ENCODE peak calls at places on chromosomes 16 and 17, in nine cellular contexts. One of them, this sample, is unnamed.

GRCh38 chr16:69112285-69113129 is 7.1 kb downstream of the HAS3 start:
- DNase-seq in heart left ventricle: no peak
- DNase-seq in AG10803: peak; percentile 29
- DNase-seq in neural progenitor cell: peak; percentile 84
- DNase-seq in dorsolateral prefrontal cortex: peak; percentile 42
- DNase-seq in PC-3: peak; percentile 38
- DNase-seq in choroid plexus epithelial cell: peak; percentile 61
- DNase-seq in cardiac fibroblast: peak; percentile 61
- DNase-seq in lower lobe of right lung: peak; percentile 75
- DNase-seq in this sample: no peak

GRCh38 chr17:79979201-79979840 is 56.4 kb downstream of the TBC1D16 start:
- DNase-seq in neural progenitor cell: no peak
- DNase-seq in PC-3: no peak
- DNase-seq in dorsolateral prefrontal cortex: peak; percentile 28
- DNase-seq in lower lobe of right lung: peak; percentile 25
- DNase-seq in choroid plexus epithelial cell: no peak
- DNase-seq in AG10803: no peak
- DNase-seq in cardiac fibroblast: no peak
- DNase-seq in heart left ventricle: no peak
- DNase-seq in this sample: no peak

GRCh38 chr17:79631640-79632431 is 21.0 kb upstream of the RBFOX3 start:
- DNase-seq in choroid plexus epithelial cell: no peak
- DNase-seq in PC-3: no peak
- DNase-seq in lower lobe of right lung: peak; percentile 17
- DNase-seq in heart left ventricle: peak; percentile 3
- DNase-seq in neural progenitor cell: no peak
- DNase-seq in cardiac fibroblast: no peak
- DNase-seq in dorsolateral prefrontal cortex: peak; percentile 16
- DNase-seq in AG10803: no peak
- DNase-seq in this sample: no peak

GRCh38 chr16:31355701-31356100 is 725 bp downstream of the ITGAX start:
- DNase-seq in cardiac fibroblast: no peak
- DNase-seq in AG10803: no peak
- DNase-seq in choroid plexus epithelial cell: no peak
- DNase-seq in lower lobe of right lung: no peak
- DNase-seq in PC-3: no peak
- DNase-seq in neural progenitor cell: no peak
- DNase-seq in heart left ventricle: no peak
- DNase-seq in dorsolateral prefrontal cortex: peak; percentile 13
- DNase-seq in this sample: no peak

GRCh38 chr17:83193336-83194188 is 114.2 kb downstream of the METRNL start:
- DNase-seq in PC-3: peak; percentile 66
- DNase-seq in cardiac fibroblast: peak; percentile 37
- DNase-seq in neural progenitor cell: no peak
- DNase-seq in AG10803: peak; percentile 58
- DNase-seq in choroid plexus epithelial cell: peak; percentile 57
- DNase-seq in heart left ventricle: peak; percentile 8
- DNase-seq in lower lobe of right lung: peak; percentile 56
- DNase-seq in dorsolateral prefrontal cortex: no peak
- DNase-seq in this sample: peak; percentile 22

GRCh38 chr16:28556914-28557320 is 3.2 kb downstream of the SGF29 start:
- DNase-seq in neural progenitor cell: no peak
- DNase-seq in choroid plexus epithelial cell: no peak
- DNase-seq in AG10803: no peak
- DNase-seq in PC-3: no peak
- DNase-seq in dorsolateral prefrontal cortex: no peak
- DNase-seq in lower lobe of right lung: no peak
- DNase-seq in heart left ventricle: no peak
- DNase-seq in cardiac fibroblast: no peak
- DNase-seq in this sample: no peak

GRCh38 chr17:27810211-27810901 is 10.0 kb upstream of the NOS2 start:
- DNase-seq in AG10803: no peak
- DNase-seq in PC-3: no peak
- DNase-seq in lower lobe of right lung: no peak
- DNase-seq in dorsolateral prefrontal cortex: no peak
- DNase-seq in choroid plexus epithelial cell: no peak
- DNase-seq in heart left ventricle: no peak
- DNase-seq in cardiac fibroblast: no peak
- DNase-seq in neural progenitor cell: no peak
- DNase-seq in this sample: no peak

GRCh38 chr16:27780468-27781194 is 230.7 kb downstream of the KATNIP start:
- DNase-seq in dorsolateral prefrontal cortex: no peak
- DNase-seq in heart left ventricle: no peak
- DNase-seq in PC-3: no peak
- DNase-seq in AG10803: no peak
- DNase-seq in neural progenitor cell: no peak
- DNase-seq in lower lobe of right lung: no peak
- DNase-seq in cardiac fibroblast: no peak
- DNase-seq in choroid plexus epithelial cell: no peak
- DNase-seq in this sample: no peak

GRCh38 chr17:20207295-20207985 is 198.3 kb downstream of the SPECC1 start:
- DNase-seq in PC-3: no peak
- DNase-seq in lower lobe of right lung: no peak
- DNase-seq in choroid plexus epithelial cell: no peak
- DNase-seq in cardiac fibroblast: no peak
- DNase-seq in neural progenitor cell: no peak
- DNase-seq in AG10803: no peak
- DNase-seq in heart left ventricle: no peak
- DNase-seq in dorsolateral prefrontal cortex: no peak
- DNase-seq in this sample: no peak
- TF ChIP-seq CTCF in PC-3: no peak
- TF ChIP-seq CTCF in lower lobe of right lung: no peak
- TF ChIP-seq CTCF in choroid plexus epithelial cell: no peak
- TF ChIP-seq CTCF in cardiac fibroblast: no peak
- TF ChIP-seq CTCF in neural progenitor cell: no peak
- TF ChIP-seq CTCF in AG10803: no peak
- TF ChIP-seq CTCF in heart left ventricle: no peak
- TF ChIP-seq CTCF in dorsolateral prefrontal cortex: no peak
- TF ChIP-seq CTCF in this sample: no peak

GRCh38 chr16:9689597-9689996 is 492.6 kb downstream of the GRIN2A start:
- DNase-seq in neural progenitor cell: no peak
- DNase-seq in lower lobe of right lung: no peak
- DNase-seq in heart left ventricle: no peak
- DNase-seq in cardiac fibroblast: no peak
- DNase-seq in dorsolateral prefrontal cortex: no peak
- DNase-seq in choroid plexus epithelial cell: no peak
- DNase-seq in AG10803: no peak
- DNase-seq in PC-3: no peak
- DNase-seq in this sample: no peak

DNA sequence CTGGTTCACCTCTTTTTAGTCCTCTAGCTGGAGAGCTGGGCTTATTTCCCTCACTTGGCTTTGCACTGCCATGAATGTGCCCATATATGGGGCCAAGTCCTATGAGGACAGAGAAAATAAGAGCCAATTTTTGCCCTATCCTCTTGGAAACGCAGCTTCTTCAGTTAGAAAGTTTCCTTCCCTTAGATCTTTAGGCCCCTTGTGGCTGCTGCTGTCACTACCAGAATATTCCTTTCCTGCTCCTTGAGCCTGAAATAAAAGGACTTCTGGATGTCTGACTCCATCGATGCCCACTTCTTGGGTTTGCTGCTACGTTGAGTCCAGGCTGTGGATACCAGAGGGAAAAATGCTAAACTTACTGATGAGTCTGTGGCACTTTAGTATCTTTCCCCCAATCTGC is 487.1 kb downstream of the GRIN2A start:
- DNase-seq in dorsolateral prefrontal cortex: no peak
- DNase-seq in cardiac fibroblast: no peak
- DNase-seq in PC-3: no peak
- DNase-seq in AG10803: no peak
- DNase-seq in choroid plexus epithelial cell: no peak
- DNase-seq in neural progenitor cell: peak; percentile 31
- DNase-seq in heart left ventricle: no peak
- DNase-seq in lower lobe of right lung: no peak
- DNase-seq in this sample: no peak
- H3K4me3 ChIP-seq in dorsolateral prefrontal cortex: no peak overlapping the region
- H3K4me3 ChIP-seq in cardiac fibroblast: no peak overlapping the region
- H3K4me3 ChIP-seq in PC-3: no peak overlapping the region
- H3K4me3 ChIP-seq in AG10803: no peak overlapping the region
- H3K4me3 ChIP-seq in choroid plexus epithelial cell: no peak overlapping the region
- H3K4me3 ChIP-seq in neural progenitor cell: no peak overlapping the region
- H3K4me3 ChIP-seq in heart left ventricle: no peak overlapping the region
- H3K4me3 ChIP-seq in lower lobe of right lung: no peak overlapping the region
- H3K4me3 ChIP-seq in this sample: no peak overlapping the region

GRCh38 chr17:19546289-19547065 is 12.8 kb downstream of the SLC47A1 start:
- DNase-seq in dorsolateral prefrontal cortex: no peak
- DNase-seq in lower lobe of right lung: peak; percentile 64
- DNase-seq in neural progenitor cell: peak; percentile 20
- DNase-seq in choroid plexus epithelial cell: no peak
- DNase-seq in PC-3: peak; percentile 18
- DNase-seq in AG10803: no peak
- DNase-seq in cardiac fibroblast: no peak
- DNase-seq in heart left ventricle: peak; percentile 44
- DNase-seq in this sample: no peak
- TF ChIP-seq CTCF in dorsolateral prefrontal cortex: peak; percentile 20
- TF ChIP-seq CTCF in lower lobe of right lung: peak; percentile 22
- TF ChIP-seq CTCF in neural progenitor cell: peak; percentile 23
- TF ChIP-seq CTCF in choroid plexus epithelial cell: no peak
- TF ChIP-seq CTCF in PC-3: peak; percentile 45
- TF ChIP-seq CTCF in AG10803: peak; percentile 25
- TF ChIP-seq CTCF in cardiac fibroblast: no peak
- TF ChIP-seq CTCF in heart left ventricle: no peak
- TF ChIP-seq CTCF in this sample: no peak

GRCh38 chr17:81453049-81453448 is 57.8 kb downstream of the BAHCC1 start:
- DNase-seq in cardiac fibroblast: no peak
- DNase-seq in PC-3: no peak
- DNase-seq in lower lobe of right lung: no peak
- DNase-seq in neural progenitor cell: no peak
- DNase-seq in choroid plexus epithelial cell: no peak
- DNase-seq in heart left ventricle: no peak
- DNase-seq in AG10803: no peak
- DNase-seq in dorsolateral prefrontal cortex: no peak
- DNase-seq in this sample: no peak
- H3K4me3 ChIP-seq in cardiac fibroblast: no peak overlapping the region
- H3K4me3 ChIP-seq in PC-3: no peak overlapping the region
- H3K4me3 ChIP-seq in lower lobe of right lung: no peak overlapping the region
- H3K4me3 ChIP-seq in neural progenitor cell: no peak overlapping the region
- H3K4me3 ChIP-seq in choroid plexus epithelial cell: no peak overlapping the region
- H3K4me3 ChIP-seq in heart left ventricle: no peak overlapping the region
- H3K4me3 ChIP-seq in AG10803: no peak overlapping the region
- H3K4me3 ChIP-seq in dorsolateral prefrontal cortex: no peak overlapping the region
- H3K4me3 ChIP-seq in this sample: no peak overlapping the region

GRCh38 chr16:79431923-79432322 is 168.6 kb downstream of the MAF start:
- DNase-seq in PC-3: no peak
- DNase-seq in neural progenitor cell: no peak
- DNase-seq in cardiac fibroblast: no peak
- DNase-seq in dorsolateral prefrontal cortex: no peak
- DNase-seq in lower lobe of right lung: no peak
- DNase-seq in choroid plexus epithelial cell: no peak
- DNase-seq in heart left ventricle: no peak
- DNase-seq in AG10803: no peak
- DNase-seq in this sample: no peak
- TF ChIP-seq CTCF in PC-3: no peak
- TF ChIP-seq CTCF in neural progenitor cell: no peak
- TF ChIP-seq CTCF in cardiac fibroblast: no peak
- TF ChIP-seq CTCF in dorsolateral prefrontal cortex: no peak
- TF ChIP-seq CTCF in lower lobe of right lung: no peak
- TF ChIP-seq CTCF in choroid plexus epithelial cell: no peak
- TF ChIP-seq CTCF in heart left ventricle: no peak
- TF ChIP-seq CTCF in AG10803: no peak
- TF ChIP-seq CTCF in this sample: no peak

GRCh38 chr16:55832788-55833583 is at the start of gene CES1:
- DNase-seq in choroid plexus epithelial cell: no peak
- DNase-seq in PC-3: no peak
- DNase-seq in dorsolateral prefrontal cortex: no peak
- DNase-seq in cardiac fibroblast: no peak
- DNase-seq in heart left ventricle: peak; percentile 51
- DNase-seq in AG10803: no peak
- DNase-seq in lower lobe of right lung: peak; percentile 92
- DNase-seq in neural progenitor cell: peak; percentile 88
- DNase-seq in this sample: no peak
- H3K4me3 ChIP-seq in choroid plexus epithelial cell: no peak within 1 kb of the TSS
- H3K4me3 ChIP-seq in PC-3: no peak within 1 kb of the TSS
- H3K4me3 ChIP-seq in dorsolateral prefrontal cortex: peak within 1 kb of the TSS; percentile 32
- H3K4me3 ChIP-seq in cardiac fibroblast: peak within 1 kb of the TSS; percentile 17
- H3K4me3 ChIP-seq in heart left ventricle: peak within 1 kb of the TSS; percentile 41
- H3K4me3 ChIP-seq in AG10803: no peak within 1 kb of the TSS
- H3K4me3 ChIP-seq in lower lobe of right lung: peak within 1 kb of the TSS; percentile 50
- H3K4me3 ChIP-seq in neural progenitor cell: no peak within 1 kb of the TSS
- H3K4me3 ChIP-seq in this sample: no peak within 1 kb of the TSS

GRCh38 chr16:88844412-88845118 is 12.2 kb downstream of the GALNS start:
- DNase-seq in lower lobe of right lung: no peak
- DNase-seq in dorsolateral prefrontal cortex: no peak
- DNase-seq in cardiac fibroblast: no peak
- DNase-seq in choroid plexus epithelial cell: no peak
- DNase-seq in neural progenitor cell: peak; percentile 17
- DNase-seq in AG10803: no peak
- DNase-seq in PC-3: no peak
- DNase-seq in heart left ventricle: no peak
- DNase-seq in this sample: no peak
- TF ChIP-seq CTCF in lower lobe of right lung: no peak
- TF ChIP-seq CTCF in dorsolateral prefrontal cortex: no peak
- TF ChIP-seq CTCF in cardiac fibroblast: no peak
- TF ChIP-seq CTCF in choroid plexus epithelial cell: peak; percentile 38
- TF ChIP-seq CTCF in neural progenitor cell: peak; percentile 30
- TF ChIP-seq CTCF in AG10803: no peak
- TF ChIP-seq CTCF in PC-3: peak; percentile 19
- TF ChIP-seq CTCF in heart left ventricle: no peak
- TF ChIP-seq CTCF in this sample: peak; percentile 29